ENCODE peak calls at places on chromosomes 2 and 18, in eight cellular contexts. P, E, M, G, D, V, X and N are unnamed samples.

GRCh38 chr2:229313591-229313990 is 42.5 kb upstream of the PID1 start:
- DNase-seq in P (peak), E (no peak), M (no peak), G (no peak), D (no peak), V (no peak), X (peak), N (no peak)

GRCh38 chr18:4851301-4851700 is 345.8 kb downstream of the AKAIN1 start:
- DNase-seq in P (no peak), E (no peak), M (no peak), G (no peak), D (no peak), V (no peak), X (no peak), N (no peak)

GRCh38 chr2:180012523-180012922 is 5.4 kb upstream of the CWC22 start:
- DNase-seq in P (peak), E (no peak), M (no peak), G (peak), D (no peak), V (no peak), X (peak), N (no peak)

GRCh38 chr2:229169751-229170150 is 101.3 kb downstream of the PID1 start:
- DNase-seq in P (peak), E (no peak), M (no peak), G (no peak), D (no peak), V (no peak), X (no peak), N (no peak)

GRCh38 chr2:939936-940620 is 10.6 kb upstream of the SNTG2 start:
- DNase-seq in P (peak), E (no peak), M (no peak), G (no peak), D (no peak), V (no peak), X (peak), N (no peak)

GRCh38 chr2:63058149-63058741 is 7.6 kb downstream of the OTX1 start:
- DNase-seq in P (peak), E (no peak), M (no peak), G (no peak), D (no peak), V (no peak), X (peak), N (no peak)

GRCh38 chr18:23719634-23720201 is 30.5 kb downstream of the LAMA3 start:
- DNase-seq in P (peak), E (no peak), M (peak), G (peak), D (no peak), V (no peak), X (peak), N (no peak)

GRCh38 chr2:26885651-26886329 is 37.9 kb downstream of the DPYSL5 start:
- DNase-seq in P (no peak), E (no peak), M (no peak), G (no peak), D (no peak), V (no peak), X (no peak), N (no peak)

GRCh38 chr18:44620821-44621220 is 59.9 kb upstream of the SETBP1 start:
- DNase-seq in P (no peak), E (no peak), M (no peak), G (no peak), D (no peak), V (no peak), X (no peak), N (no peak)

GRCh38 chr2:67650292-67651133 is 253.4 kb downstream of the ETAA1 start:
- DNase-seq in P (peak), E (no peak), M (peak), G (peak), D (no peak), V (no peak), X (peak), N (peak)

GRCh38 chr18:80000877-80001276 is 12.5 kb upstream of the TXNL4A start:
- DNase-seq in P (no peak), E (no peak), M (no peak), G (no peak), D (no peak), V (no peak), X (no peak), N (no peak)

GRCh38 chr2:175366814-175367213 is 185.3 kb upstream of the ATP5MC3 start:
- DNase-seq in P (peak), E (no peak), M (peak), G (peak), D (peak), V (no peak), X (peak), N (peak)